ENCODE peak calls at places on chromosomes 3 and 15, in seven cellular contexts. Z is hepatocyte, O is neuronal stem cell, G is neural progenitor cell, U is endothelial cell of umbilical vein, K is astrocyte, D is A549. V is an unnamed sample.

GRCh38 chr3:11059090-11059798 is 66.7 kb downstream of the SLC6A1 start:
- DNase-seq in Z (peak; percentile 78), O (peak; percentile 57), G (peak; percentile 85), U (peak; percentile 63), K (peak; percentile 41), D (peak; percentile 69), V (no peak)

GRCh38 chr3:182609575-182610156 is 183.6 kb upstream of the ATP11B start:
- DNase-seq in Z (peak; percentile 70), O (no peak), G (no peak), U (no peak), K (no peak), D (no peak), V (no peak)

GRCh38 chr3:14031271-14031670 is 93.4 kb downstream of the CHCHD4 start:
- DNase-seq in Z (no peak), O (no peak), G (no peak), U (no peak), K (no peak), D (no peak), V (no peak)

GRCh38 chr3:126259411-126260391 is 79.3 kb upstream of the ALDH1L1 start:
- DNase-seq in Z (peak; percentile 49), O (no peak), G (peak; percentile 60), U (peak; percentile 54), K (no peak), D (peak; percentile 15), V (no peak)

GRCh38 chr3:159157275-159157674 is 355.4 kb downstream of the MFSD1 start:
- DNase-seq in Z (no peak), O (no peak), G (no peak), U (no peak), K (no peak), D (no peak), V (no peak)

GRCh38 chr15:77160562-77161481 is 89.9 kb upstream of the TSPAN3 start:
- DNase-seq in Z (peak; percentile 39), O (no peak), G (no peak), U (peak; percentile 73), K (peak; percentile 23), D (no peak), V (no peak)

GRCh38 chr3:132348531-132348930 is 31.3 kb downstream of the ACP3 start:
- DNase-seq in Z (no peak), O (no peak), G (no peak), U (no peak), K (no peak), D (no peak), V (no peak)

GRCh38 chr3:123678108-123678511 is 93.3 kb upstream of the HACD2 start:
- DNase-seq in Z (no peak), O (no peak), G (no peak), U (no peak), K (peak; percentile 99), D (no peak), V (no peak)

GRCh38 chr3:99708207-99708745 is 69.9 kb downstream of the COL8A1 start:
- DNase-seq in Z (no peak), O (no peak), G (no peak), U (no peak), K (peak; percentile 99), D (no peak), V (no peak)

GRCh38 chr3:157333551-157333991 is 103.1 kb upstream of the PTX3 start:
- DNase-seq in Z (no peak), O (no peak), G (no peak), U (no peak), K (peak; percentile 76), D (no peak), V (no peak)

GRCh38 chr3:168981396-168981795 is 682.1 kb downstream of the MECOM start:
- DNase-seq in Z (no peak), O (no peak), G (no peak), U (no peak), K (peak; percentile 26), D (no peak), V (no peak)

DNA sequence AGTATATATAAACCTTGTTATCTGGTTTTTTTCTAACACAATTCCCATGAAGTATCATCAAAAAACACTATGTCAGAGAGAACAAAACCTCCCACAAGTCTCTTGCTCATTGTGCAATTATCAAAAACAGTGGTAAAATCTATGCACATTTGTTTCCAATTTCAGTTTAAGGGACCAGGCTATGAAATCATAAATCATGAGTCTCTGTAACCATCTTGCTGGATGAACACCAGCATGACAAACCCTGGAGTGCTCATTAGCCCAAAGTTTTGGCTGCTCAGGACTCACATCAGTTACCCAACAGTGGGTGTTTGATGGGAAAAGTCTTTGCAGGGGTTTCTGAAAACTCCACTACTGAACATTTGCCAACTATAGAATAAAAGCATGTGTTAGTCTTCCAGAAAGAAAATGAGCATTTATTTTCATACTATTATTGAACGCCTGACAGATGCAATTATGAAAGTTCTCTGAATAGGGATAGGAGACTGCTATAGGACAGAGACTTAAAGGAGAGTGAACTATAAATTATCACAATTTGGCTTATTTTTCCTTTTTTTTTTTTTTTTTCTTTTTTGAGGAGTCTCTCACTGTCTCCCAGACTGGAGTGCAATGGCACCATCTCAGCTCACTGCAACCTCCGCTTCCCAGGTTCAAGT is 240.9 kb upstream of the KCNMB2 start:
- DNase-seq in Z (no peak), O (no peak), G (no peak), U (no peak), K (peak; percentile 84), D (no peak), V (no peak)
- H3K4me2 ChIP-seq in Z (no peak overlapping the region), O (no peak overlapping the region), G (no peak overlapping the region), U (no peak overlapping the region), K (no peak overlapping the region), D (no peak overlapping the region), V (no peak overlapping the region)

DNA sequence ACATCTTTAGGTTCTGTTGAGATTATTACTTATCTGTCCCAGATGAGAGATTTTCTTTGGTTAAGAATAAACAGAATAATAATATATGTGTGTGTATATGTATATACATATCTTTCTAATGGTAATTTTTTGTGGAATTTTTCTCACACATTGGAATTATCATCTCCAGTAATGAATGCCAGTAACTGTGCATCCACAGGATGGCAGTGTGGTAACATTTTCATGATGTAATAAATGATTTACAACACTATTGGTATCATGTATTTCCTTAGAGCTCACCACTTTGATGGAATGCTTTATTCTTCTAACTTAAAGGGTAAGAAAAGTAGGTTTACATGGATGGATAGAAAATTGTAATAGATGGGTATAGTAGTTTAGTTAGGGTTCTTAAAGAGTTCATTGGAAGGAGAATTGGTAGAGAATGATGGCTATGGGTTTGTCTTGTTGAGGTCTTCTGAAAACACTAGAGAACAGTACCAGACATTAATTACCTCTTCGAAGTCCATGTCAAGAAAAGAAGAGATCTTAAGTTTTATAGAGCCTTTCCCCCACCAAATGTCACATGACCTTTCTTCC is 78.1 kb downstream of the STT3B start:
- DNase-seq in Z (peak; percentile 41), O (no peak), G (peak; percentile 28), U (peak; percentile 70), K (peak; percentile 28), D (peak; percentile 44), V (no peak)
- H3K4me2 ChIP-seq in Z (no peak overlapping the region), O (no peak overlapping the region), G (no peak overlapping the region), U (no peak overlapping the region), K (no peak overlapping the region), D (no peak overlapping the region), V (no peak overlapping the region)

GRCh38 chr15:68335251-68335650 is 57.7 kb downstream of the FEM1B start:
- DNase-seq in Z (no peak), O (no peak), G (no peak), U (peak; percentile 59), K (peak; percentile 14), D (peak; percentile 22), V (no peak)

GRCh38 chr15:68334661-68335124 is 57.1 kb downstream of the FEM1B start:
- DNase-seq in Z (no peak), O (no peak), G (no peak), U (no peak), K (peak; percentile 89), D (no peak), V (no peak)

GRCh38 chr15:68335655-68336054 is 58.1 kb downstream of the FEM1B start:
- DNase-seq in Z (no peak), O (no peak), G (no peak), U (no peak), K (no peak), D (no peak), V (no peak)

GRCh38 chr15:68332266-68332665 is 54.7 kb downstream of the FEM1B start:
- DNase-seq in Z (no peak), O (no peak), G (no peak), U (no peak), K (no peak), D (no peak), V (no peak)

GRCh38 chr15:68333775-68334470 is 56.4 kb downstream of the FEM1B start:
- DNase-seq in Z (peak; percentile 27), O (no peak), G (no peak), U (no peak), K (peak; percentile 51), D (peak; percentile 26), V (no peak)
- H3K4me2 ChIP-seq in Z (no peak overlapping the region), O (no peak overlapping the region), G (no peak overlapping the region), U (no peak overlapping the region), K (peak overlapping the region; percentile 37), D (no peak overlapping the region), V (no peak overlapping the region)

GRCh38 chr3:42045719-42046243 is 45.4 kb upstream of the TRAK1 start:
- DNase-seq in Z (no peak), O (no peak), G (no peak), U (no peak), K (no peak), D (no peak), V (no peak)

GRCh38 chr3:42037318-42037945 is 53.7 kb upstream of the TRAK1 start:
- DNase-seq in Z (no peak), O (no peak), G (no peak), U (peak; percentile 65), K (no peak), D (no peak), V (no peak)

GRCh38 chr3:42042747-42043115 is 48.4 kb upstream of the TRAK1 start:
- DNase-seq in Z (no peak), O (no peak), G (no peak), U (no peak), K (no peak), D (no peak), V (no peak)

DNA sequence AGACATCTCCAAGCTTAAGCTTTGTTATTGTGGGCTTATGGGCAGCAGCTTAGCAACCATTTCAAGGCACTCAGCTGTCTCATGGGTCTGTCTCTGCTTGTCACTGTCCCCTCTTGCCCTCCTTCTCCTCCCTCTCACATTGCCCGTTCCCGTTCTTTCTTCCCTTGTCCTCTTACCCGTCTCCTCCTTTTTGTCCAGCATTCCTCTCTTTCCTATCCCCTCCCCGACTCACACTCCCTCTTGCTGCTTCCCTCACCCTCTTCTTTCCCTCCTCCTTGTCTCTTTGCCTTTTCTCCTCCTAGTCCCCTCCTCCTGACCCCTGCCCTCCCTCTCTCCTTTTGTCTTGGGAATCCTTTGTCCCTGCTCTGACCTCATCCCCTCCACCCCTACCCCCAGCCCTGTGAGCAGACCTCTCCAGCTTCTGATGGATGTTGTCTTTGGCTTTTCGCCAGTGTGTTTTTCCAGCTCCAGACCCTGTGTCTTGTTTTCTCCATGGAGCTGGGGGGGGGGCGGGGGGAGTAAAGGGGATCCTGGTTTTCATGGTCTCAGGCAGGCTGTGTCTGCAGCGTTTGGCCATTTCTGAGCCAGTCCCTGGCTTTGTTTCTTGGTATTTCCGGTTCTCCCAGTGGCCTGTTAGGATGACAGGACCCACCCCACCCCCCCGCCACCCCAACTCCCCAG is 47.9 kb upstream of the TRAK1 start:
- DNase-seq in Z (peak; percentile 71), O (peak; percentile 91), G (peak; percentile 91), U (peak; percentile 98), K (peak; percentile 78), D (peak; percentile 81), V (no peak)
- H3K4me2 ChIP-seq in Z (peak overlapping the region; percentile 66), O (peak overlapping the region; percentile 40), G (peak overlapping the region; percentile 73), U (peak overlapping the region; percentile 45), K (peak overlapping the region; percentile 81), D (peak overlapping the region; percentile 90), V (peak overlapping the region; percentile 76)